ENCODE peak calls at places on chromosomes 4 and X, in seven cellular contexts. I, Z, A, S, G, B and T are unnamed samples.

GRCh38 chr4:574346-575161 is 1.5 kb downstream of the TMEM271 start:
- DNase-seq in I (no peak), Z (no peak), A (no peak), S (no peak), G (no peak), B (no peak), T (no peak)

GRCh38 chr4:159281781-159282180 is 178.9 kb downstream of the RAPGEF2 start:
- DNase-seq in I (peak; percentile 38), Z (no peak), A (no peak), S (no peak), G (no peak), B (no peak), T (no peak)

GRCh38 chr4:104966349-104967033 is 180.2 kb upstream of the TET2 start:
- DNase-seq in I (no peak), Z (no peak), A (no peak), S (peak; percentile 27), G (no peak), B (no peak), T (no peak)

GRCh38 chr4:42555828-42556227 is 101.1 kb downstream of the ATP8A1 start:
- DNase-seq in I (peak; percentile 30), Z (no peak), A (no peak), S (no peak), G (no peak), B (no peak), T (no peak)

GRCh38 chrX:50838820-50839600 is 25.0 kb upstream of the SHROOM4 start:
- DNase-seq in I (peak; percentile 82), Z (no peak), A (no peak), S (no peak), G (no peak), B (no peak), T (no peak)

GRCh38 chr4:158538911-158539310 is 17.2 kb downstream of the RXFP1 start:
- DNase-seq in I (no peak), Z (no peak), A (no peak), S (no peak), G (no peak), B (no peak), T (no peak)

GRCh38 chr4:19399001-19399400 is 852.7 kb upstream of the SLIT2 start:
- DNase-seq in I (peak; percentile 45), Z (no peak), A (no peak), S (no peak), G (no peak), B (no peak), T (no peak)

GRCh38 chrX:33252306-33252825 is 41.0 kb upstream of the DMD start:
- DNase-seq in I (no peak), Z (no peak), A (no peak), S (no peak), G (no peak), B (no peak), T (no peak)

GRCh38 chrX:13219990-13220764 is 99.7 kb downstream of the ATXN3L start:
- DNase-seq in I (peak; percentile 50), Z (no peak), A (no peak), S (no peak), G (no peak), B (no peak), T (no peak)

DNA sequence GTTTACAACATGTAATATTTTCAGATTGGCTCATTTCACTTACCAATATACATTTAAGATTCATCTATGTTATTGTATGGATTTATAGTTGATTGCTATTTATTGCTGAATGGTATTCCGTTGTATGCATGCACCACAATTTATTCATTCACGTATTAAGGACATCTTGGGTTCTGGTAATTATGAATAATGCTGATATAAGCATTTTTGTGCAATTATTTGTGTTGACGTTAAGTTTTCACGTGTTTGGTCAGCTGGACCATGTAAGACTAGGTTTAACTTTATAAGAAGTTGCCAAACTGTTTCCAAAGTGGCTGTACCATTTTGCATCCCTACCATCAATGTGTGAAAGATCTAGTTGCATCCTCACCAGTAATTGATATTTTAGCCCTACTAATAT is 35.1 kb downstream of the MAGEB10 start:
- DNase-seq in I (no peak), Z (no peak), A (no peak), S (no peak), G (no peak), B (no peak), T (no peak)
- H3K27ac ChIP-seq in I (no peak overlapping the region), Z (no peak overlapping the region), A (no peak overlapping the region), S (no peak overlapping the region), G (no peak overlapping the region), B (no peak overlapping the region), T (no peak overlapping the region)

GRCh38 chr4:6272863-6273660 is 3.4 kb downstream of the WFS1 start:
- DNase-seq in I (peak; percentile 90), Z (no peak), A (no peak), S (no peak), G (no peak), B (no peak), T (no peak)

GRCh38 chr4:6277139-6277802 is 7.6 kb downstream of the WFS1 start:
- DNase-seq in I (no peak), Z (no peak), A (no peak), S (no peak), G (no peak), B (no peak), T (peak; percentile 78)

GRCh38 chr4:6273661-6273990 is 4.0 kb downstream of the WFS1 start:
- DNase-seq in I (no peak), Z (no peak), A (no peak), S (no peak), G (no peak), B (no peak), T (no peak)

GRCh38 chr4:6275898-6276563 is 6.4 kb downstream of the WFS1 start:
- DNase-seq in I (no peak), Z (no peak), A (no peak), S (no peak), G (no peak), B (no peak), T (no peak)

GRCh38 chr4:6275351-6275750 is 5.7 kb downstream of the WFS1 start:
- DNase-seq in I (no peak), Z (no peak), A (no peak), S (no peak), G (no peak), B (no peak), T (no peak)
- H3K4me1 ChIP-seq in I (peaks cover 34% of the 10 kb centered on the region), Z (peaks cover 11% of the 10 kb centered on the region), A (peaks cover 13% of the 10 kb centered on the region), S (peaks cover 11% of the 10 kb centered on the region), G (peaks cover 15% of the 10 kb centered on the region), B (peaks cover 70% of the 10 kb centered on the region), T (peaks cover 21% of the 10 kb centered on the region)

GRCh38 chr4:53055274-53055673 is 193.2 kb downstream of the RASL11B start:
- DNase-seq in I (peak; percentile 91), Z (no peak), A (no peak), S (no peak), G (no peak), B (no peak), T (no peak)
- H3K27ac ChIP-seq in I (no peak overlapping the region), Z (no peak overlapping the region), A (no peak overlapping the region), S (no peak overlapping the region), G (no peak overlapping the region), B (no peak overlapping the region), T (no peak overlapping the region)

DNA sequence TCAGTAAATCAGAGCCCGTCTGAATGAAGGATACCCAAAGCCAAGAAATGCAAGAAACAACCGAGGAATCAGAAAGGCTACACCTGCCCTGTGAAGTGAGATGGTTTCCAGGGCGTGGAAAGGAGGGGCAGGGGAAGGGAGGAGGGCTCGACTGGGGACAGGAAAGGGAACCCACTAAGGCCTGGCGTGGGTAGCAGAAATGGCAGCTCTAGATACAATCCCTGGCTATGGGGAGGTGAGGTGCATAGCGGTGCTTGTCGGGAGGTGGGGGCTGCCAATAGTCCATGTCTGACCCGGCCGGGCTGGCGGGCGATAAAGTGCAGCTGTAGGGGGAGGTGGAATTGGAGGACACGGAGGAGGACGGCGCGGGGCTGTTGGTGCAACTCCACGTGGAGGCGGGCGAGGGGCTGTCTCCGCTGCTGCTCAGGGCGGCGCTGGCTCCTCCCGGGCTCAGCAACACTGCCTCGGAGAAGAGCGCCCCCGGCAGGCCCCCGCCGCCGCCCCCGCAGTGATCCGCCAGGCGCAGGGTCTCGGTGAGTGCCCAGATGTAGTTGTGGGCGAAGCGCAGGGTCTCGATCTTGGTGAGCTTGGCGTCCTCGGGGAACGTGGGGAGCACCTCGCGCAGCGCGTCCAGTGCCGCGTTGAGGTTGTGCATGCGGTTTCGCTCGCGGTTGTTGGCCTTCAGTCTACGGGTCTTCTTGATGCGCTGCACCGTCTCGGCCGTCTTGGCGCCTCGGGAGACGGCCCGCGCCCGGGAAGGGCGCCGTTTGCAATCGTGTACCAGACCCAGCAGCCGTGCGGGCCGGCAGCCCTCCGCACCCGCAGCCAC is 1.3 kb downstream of the NEUROG2 start:
- DNase-seq in I (no peak), Z (no peak), A (no peak), S (no peak), G (no peak), B (no peak), T (no peak)
- H3K4me1 ChIP-seq in I (peaks cover 6% of the 10 kb centered on the region), Z (peaks cover 20% of the 10 kb centered on the region), A (peaks cover 45% of the 10 kb centered on the region), S (peaks cover 57% of the 10 kb centered on the region), G (peaks cover 43% of the 10 kb centered on the region), B (peaks cover 38% of the 10 kb centered on the region), T (peaks cover 47% of the 10 kb centered on the region)

GRCh38 chrX:39774804-39775112 is 323.0 kb downstream of the BCOR start:
- DNase-seq in I (no peak), Z (no peak), A (no peak), S (no peak), G (no peak), B (no peak), T (no peak)
- H3K27ac ChIP-seq in I (no peak overlapping the region), Z (no peak overlapping the region), A (peak overlapping the region; percentile 52), S (peak overlapping the region; percentile 76), G (no peak overlapping the region), B (no peak overlapping the region), T (no peak overlapping the region)